ENCODE peak calls at places on chromosomes 2 and 18, in four cellular contexts. One of them, this sample, is unnamed.

GRCh38 chr2:152068226-152068625 is 30.6 kb downstream of the CACNB4 start:
- DNase-seq in Calu3: no peak
- DNase-seq in AG20443: no peak
- DNase-seq in lower lobe of right lung: no peak
- DNase-seq in this sample: no peak

GRCh38 chr2:58215429-58215828 is 25.7 kb downstream of the FANCL start:
- DNase-seq in Calu3: no peak
- DNase-seq in AG20443: no peak
- DNase-seq in lower lobe of right lung: no peak
- DNase-seq in this sample: no peak

GRCh38 chr2:77268626-77269025 is 253.6 kb downstream of the LRRTM4 start:
- DNase-seq in Calu3: no peak
- DNase-seq in AG20443: no peak
- DNase-seq in lower lobe of right lung: no peak
- DNase-seq in this sample: no peak

GRCh38 chr2:15748736-15749323 is 157.2 kb downstream of the DDX1 start:
- DNase-seq in Calu3: peak
- DNase-seq in AG20443: no peak
- DNase-seq in lower lobe of right lung: no peak
- DNase-seq in this sample: no peak

GRCh38 chr2:19035238-19035637 is 323.2 kb downstream of the OSR1 start:
- DNase-seq in Calu3: no peak
- DNase-seq in AG20443: peak
- DNase-seq in lower lobe of right lung: no peak
- DNase-seq in this sample: no peak

GRCh38 chr2:100580474-100581264 is 17.9 kb downstream of the PDCL3 start:
- DNase-seq in Calu3: no peak
- DNase-seq in AG20443: no peak
- DNase-seq in lower lobe of right lung: peak
- DNase-seq in this sample: peak

GRCh38 chr18:31661965-31662364 is 22.4 kb downstream of the B4GALT6 start:
- DNase-seq in Calu3: no peak
- DNase-seq in AG20443: no peak
- DNase-seq in lower lobe of right lung: no peak
- DNase-seq in this sample: no peak

GRCh38 chr2:128422571-128422970 is 103.9 kb upstream of the HS6ST1 start:
- DNase-seq in Calu3: no peak
- DNase-seq in AG20443: peak
- DNase-seq in lower lobe of right lung: no peak
- DNase-seq in this sample: no peak

GRCh38 chr2:121532347-121532766 is 1.7 kb downstream of the RNU4ATAC start:
- DNase-seq in Calu3: no peak
- DNase-seq in AG20443: peak
- DNase-seq in lower lobe of right lung: no peak
- DNase-seq in this sample: no peak

GRCh38 chr2:241011751-241012510 is 13.5 kb downstream of the SNED1 start:
- DNase-seq in Calu3: no peak
- DNase-seq in AG20443: no peak
- DNase-seq in lower lobe of right lung: peak
- DNase-seq in this sample: no peak

GRCh38 chr2:164257794-164258193 is 363.5 kb downstream of the GRB14 start:
- DNase-seq in Calu3: no peak
- DNase-seq in AG20443: no peak
- DNase-seq in lower lobe of right lung: no peak
- DNase-seq in this sample: no peak

GRCh38 chr18:11500153-11501122 is 109.0 kb upstream of the SLC35G4 start:
- DNase-seq in Calu3: peak
- DNase-seq in AG20443: peak
- DNase-seq in lower lobe of right lung: no peak
- DNase-seq in this sample: no peak

GRCh38 chr2:20666364-20667150 is at the start of gene GDF7:
- DNase-seq in Calu3: no peak
- DNase-seq in AG20443: peak
- DNase-seq in lower lobe of right lung: no peak
- DNase-seq in this sample: peak

GRCh38 chr18:48997985-48998831 is 47.4 kb upstream of the SMAD7 start:
- DNase-seq in Calu3: peak
- DNase-seq in AG20443: peak
- DNase-seq in lower lobe of right lung: peak
- DNase-seq in this sample: no peak

GRCh38 chr2:181574321-181574720 is 82.6 kb downstream of the CERKL start:
- DNase-seq in Calu3: no peak
- DNase-seq in AG20443: no peak
- DNase-seq in lower lobe of right lung: no peak
- DNase-seq in this sample: no peak

GRCh38 chr2:37890893-37891495 is 34.1 kb upstream of the RMDN2 start:
- DNase-seq in Calu3: peak
- DNase-seq in AG20443: peak
- DNase-seq in lower lobe of right lung: peak
- DNase-seq in this sample: peak

GRCh38 chr2:6341730-6342129 is 524.0 kb downstream of the CMPK2 start:
- DNase-seq in Calu3: no peak
- DNase-seq in AG20443: no peak
- DNase-seq in lower lobe of right lung: no peak
- DNase-seq in this sample: no peak

GRCh38 chr2:212923393-212923792 is 228.0 kb downstream of the IKZF2 start:
- DNase-seq in Calu3: no peak
- DNase-seq in AG20443: no peak
- DNase-seq in lower lobe of right lung: no peak
- DNase-seq in this sample: no peak

GRCh38 chr2:109238580-109238979 is 109.6 kb downstream of the SH3RF3 start:
- DNase-seq in Calu3: no peak
- DNase-seq in AG20443: peak
- DNase-seq in lower lobe of right lung: peak
- DNase-seq in this sample: peak

GRCh38 chr2:85011747-85012146 is 40.8 kb downstream of the KCMF1 start:
- DNase-seq in Calu3: no peak
- DNase-seq in AG20443: no peak
- DNase-seq in lower lobe of right lung: no peak
- DNase-seq in this sample: no peak

GRCh38 chr2:6919912-6920905 is 3.0 kb downstream of the RNF144A start:
- DNase-seq in Calu3: no peak
- DNase-seq in AG20443: peak
- DNase-seq in lower lobe of right lung: no peak
- DNase-seq in this sample: no peak

GRCh38 chr2:18896106-18896505 is 306.7 kb upstream of the NT5C1B start:
- DNase-seq in Calu3: no peak
- DNase-seq in AG20443: peak
- DNase-seq in lower lobe of right lung: no peak
- DNase-seq in this sample: no peak

GRCh38 chr2:148006249-148007007 is 14.1 kb downstream of the ORC4 start:
- DNase-seq in Calu3: no peak
- DNase-seq in AG20443: no peak
- DNase-seq in lower lobe of right lung: no peak
- DNase-seq in this sample: no peak

GRCh38 chr2:46703588-46703987 is 212.0 kb downstream of the MCFD2 start:
- DNase-seq in Calu3: no peak
- DNase-seq in AG20443: no peak
- DNase-seq in lower lobe of right lung: no peak
- DNase-seq in this sample: no peak

GRCh38 chr2:98110741-98111140 is 23.8 kb downstream of the VWA3B start:
- DNase-seq in Calu3: no peak
- DNase-seq in AG20443: no peak
- DNase-seq in lower lobe of right lung: no peak
- DNase-seq in this sample: no peak

GRCh38 chr2:28045676-28046351 is 155.3 kb downstream of the BABAM2 start:
- DNase-seq in Calu3: peak
- DNase-seq in AG20443: no peak
- DNase-seq in lower lobe of right lung: no peak
- DNase-seq in this sample: no peak

GRCh38 chr2:9846554-9846953 is 3.3 kb downstream of the TAF1B start:
- DNase-seq in Calu3: no peak
- DNase-seq in AG20443: no peak
- DNase-seq in lower lobe of right lung: no peak
- DNase-seq in this sample: no peak

GRCh38 chr2:220334210-220334609 is 706.8 kb downstream of the SLC4A3 start:
- DNase-seq in Calu3: peak
- DNase-seq in AG20443: no peak
- DNase-seq in lower lobe of right lung: no peak
- DNase-seq in this sample: no peak

GRCh38 chr18:74126684-74127482 is 20.8 kb downstream of the FBXO15 start:
- DNase-seq in Calu3: no peak
- DNase-seq in AG20443: no peak
- DNase-seq in lower lobe of right lung: no peak
- DNase-seq in this sample: no peak

GRCh38 chr2:111049792-111050640 is 70.7 kb upstream of the BCL2L11 start:
- DNase-seq in Calu3: no peak
- DNase-seq in AG20443: peak
- DNase-seq in lower lobe of right lung: no peak
- DNase-seq in this sample: no peak

GRCh38 chr18:48565105-48565504 is 26.3 kb downstream of the CTIF start:
- DNase-seq in Calu3: no peak
- DNase-seq in AG20443: no peak
- DNase-seq in lower lobe of right lung: no peak
- DNase-seq in this sample: no peak

GRCh38 chr2:203427061-203427460 is 98.9 kb downstream of the ABI2 start:
- DNase-seq in Calu3: no peak
- DNase-seq in AG20443: peak
- DNase-seq in lower lobe of right lung: no peak
- DNase-seq in this sample: no peak

GRCh38 chr2:69050802-69051201 is 37.8 kb downstream of the ANTXR1 start:
- DNase-seq in Calu3: no peak
- DNase-seq in AG20443: no peak
- DNase-seq in lower lobe of right lung: no peak
- DNase-seq in this sample: no peak

GRCh38 chr2:207791579-207792243 is 22.0 kb upstream of the FZD5 start:
- DNase-seq in Calu3: no peak
- DNase-seq in AG20443: no peak
- DNase-seq in lower lobe of right lung: no peak
- DNase-seq in this sample: no peak

GRCh38 chr2:168286535-168286934 is 39.1 kb upstream of the STK39 start:
- DNase-seq in Calu3: no peak
- DNase-seq in AG20443: no peak
- DNase-seq in lower lobe of right lung: no peak
- DNase-seq in this sample: no peak

GRCh38 chr2:64485961-64486360 is 32.0 kb downstream of the LGALSL start:
- DNase-seq in Calu3: no peak
- DNase-seq in AG20443: peak
- DNase-seq in lower lobe of right lung: no peak
- DNase-seq in this sample: no peak

GRCh38 chr2:240972636-240973521 is 25.5 kb upstream of the SNED1 start:
- DNase-seq in Calu3: peak
- DNase-seq in AG20443: peak
- DNase-seq in lower lobe of right lung: peak
- DNase-seq in this sample: peak

GRCh38 chr2:223122706-223123265 is 70.8 kb downstream of the KCNE4 start:
- DNase-seq in Calu3: no peak
- DNase-seq in AG20443: no peak
- DNase-seq in lower lobe of right lung: no peak
- DNase-seq in this sample: no peak

GRCh38 chr2:70994055-70994444 is 623 bp downstream of the TEX261 start:
- DNase-seq in Calu3: no peak
- DNase-seq in AG20443: peak
- DNase-seq in lower lobe of right lung: no peak
- DNase-seq in this sample: no peak

This sample was measured in mucosa of descending colon.